ENCODE peak calls at places on chromosomes 6 and 20, in five cellular contexts. T is right lobe of liver, C is HCT116, F is IMR-90, O is tibial nerve. W is an unnamed sample.

GRCh38 chr20:22575087-22575721 is 9.2 kb downstream of the FOXA2 start:
- DNase-seq in T (no peak), C (no peak), F (no peak), O (no peak), W (no peak)

GRCh38 chr20:50968289-50968688 is 9.7 kb downstream of the MOCS3 start:
- DNase-seq in T (no peak), C (no peak), F (no peak), O (no peak), W (no peak)

GRCh38 chr6:97133071-97133470 is 149.9 kb downstream of the MMS22L start:
- DNase-seq in T (no peak), C (no peak), F (no peak), O (no peak), W (no peak)

GRCh38 chr6:34576286-34576955 is 20.3 kb upstream of the SPDEF start:
- DNase-seq in T (no peak), C (no peak), F (no peak), O (no peak), W (no peak)

GRCh38 chr6:162862941-162863340 is 135.2 kb downstream of the PACRG start:
- DNase-seq in T (no peak), C (no peak), F (no peak), O (no peak), W (no peak)

GRCh38 chr6:163474581-163474980 is 60.1 kb downstream of the QKI start:
- DNase-seq in T (no peak), C (no peak), F (no peak), O (no peak), W (no peak)

GRCh38 chr20:45337367-45338120 is 10.7 kb downstream of the SDC4 start:
- DNase-seq in T (peak; percentile 60), C (no peak), F (peak; percentile 94), O (no peak), W (peak; percentile 70)

GRCh38 chr6:160972111-160972510 is 19.5 kb upstream of the MAP3K4 start:
- DNase-seq in T (no peak), C (no peak), F (peak; percentile 97), O (no peak), W (no peak)

GRCh38 chr6:149488815-149489214 is 4.0 kb upstream of the ZC3H12D start:
- DNase-seq in T (no peak), C (no peak), F (no peak), O (no peak), W (no peak)

GRCh38 chr20:17916365-17916996 is 52.1 kb downstream of the SNX5 start:
- DNase-seq in T (no peak), C (no peak), F (no peak), O (no peak), W (no peak)

GRCh38 chr6:43669050-43669921 is 18.3 kb downstream of the MRPS18A start:
- DNase-seq in T (no peak), C (no peak), F (peak; percentile 59), O (peak; percentile 40), W (peak; percentile 80)

GRCh38 chr6:136592930-136593673 is 42.9 kb upstream of the MAP7 start:
- DNase-seq in T (no peak), C (no peak), F (peak; percentile 86), O (no peak), W (no peak)

GRCh38 chr6:15957655-15958169 is 171.2 kb upstream of the MYLIP start:
- DNase-seq in T (no peak), C (no peak), F (no peak), O (no peak), W (no peak)

GRCh38 chr6:97240222-97240621 is 42.8 kb downstream of the MMS22L start:
- DNase-seq in T (no peak), C (no peak), F (peak; percentile 74), O (no peak), W (no peak)

GRCh38 chr6:35678021-35678654 is 10.6 kb downstream of the FKBP5 start:
- DNase-seq in T (no peak), C (no peak), F (peak; percentile 52), O (no peak), W (no peak)

GRCh38 chr20:21048841-21049273 is 57.3 kb downstream of the LINC00237 start:
- DNase-seq in T (peak; percentile 55), C (peak; percentile 28), F (no peak), O (no peak), W (no peak)

GRCh38 chr6:161370882-161371281 is 97.0 kb upstream of the AGPAT4 start:
- DNase-seq in T (peak; percentile 60), C (peak; percentile 64), F (peak; percentile 71), O (no peak), W (peak; percentile 55)

GRCh38 chr20:15205719-15206118 is 868.3 kb upstream of the FLRT3 start:
- DNase-seq in T (no peak), C (no peak), F (no peak), O (no peak), W (no peak)

GRCh38 chr20:23508896-23509579 is 18.1 kb downstream of the CST8 start:
- DNase-seq in T (no peak), C (no peak), F (no peak), O (no peak), W (no peak)

GRCh38 chr6:53447869-53448268 is 97.0 kb downstream of the GCLC start:
- DNase-seq in T (no peak), C (no peak), F (no peak), O (no peak), W (no peak)

GRCh38 chr6:125421853-125422252 is 120.1 kb upstream of the HDDC2 start:
- DNase-seq in T (no peak), C (no peak), F (no peak), O (no peak), W (no peak)

GRCh38 chr6:166544294-166544605 is 42.2 kb downstream of the RAMACL start:
- DNase-seq in T (no peak), C (no peak), F (no peak), O (no peak), W (no peak)

GRCh38 chr6:155779421-155779820 is 323.8 kb upstream of the NOX3 start:
- DNase-seq in T (no peak), C (no peak), F (no peak), O (no peak), W (no peak)

GRCh38 chr6:155787168-155787567 is 331.5 kb upstream of the NOX3 start:
- DNase-seq in T (no peak), C (no peak), F (no peak), O (no peak), W (no peak)

GRCh38 chr6:155782320-155782730 is 326.7 kb upstream of the NOX3 start:
- DNase-seq in T (no peak), C (peak; percentile 95), F (peak; percentile 99), O (no peak), W (no peak)

GRCh38 chr6:155786528-155786927 is 330.9 kb upstream of the NOX3 start:
- DNase-seq in T (no peak), C (no peak), F (no peak), O (no peak), W (no peak)

DNA sequence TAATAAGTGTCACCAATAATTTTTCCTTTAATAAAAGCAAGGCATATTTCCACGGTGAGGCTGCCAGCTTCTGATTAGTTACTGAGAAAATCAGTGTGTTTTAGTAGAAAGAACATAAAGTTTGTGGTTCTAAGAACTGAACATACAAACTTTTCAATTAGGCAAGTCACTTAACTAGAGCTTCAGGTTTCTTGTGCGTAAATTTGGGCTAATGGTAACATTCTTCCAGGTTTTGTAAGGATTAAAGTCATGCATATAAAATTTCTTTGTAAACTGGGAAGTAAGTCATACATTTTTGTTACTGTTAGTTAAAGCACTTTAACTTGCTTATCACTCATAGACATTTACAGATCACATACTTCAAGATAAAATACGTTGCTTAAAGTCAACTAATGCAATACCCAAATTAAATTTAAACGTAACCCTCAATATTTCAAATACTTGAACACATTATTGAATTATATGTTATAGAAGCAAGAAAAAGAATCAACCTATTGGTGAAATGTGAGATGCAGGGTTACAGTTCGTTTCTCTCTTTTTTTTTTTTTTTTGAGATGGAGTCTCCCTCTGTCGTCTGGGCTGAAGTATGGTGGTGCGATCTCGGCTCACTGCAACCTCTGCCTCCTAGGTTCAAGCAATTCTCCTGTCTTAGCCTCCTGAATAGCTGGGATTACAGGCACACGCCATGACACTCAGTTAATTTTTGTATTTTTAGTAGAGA is 327.3 kb upstream of the NOX3 start:
- DNase-seq in T (no peak), C (no peak), F (peak; percentile 94), O (no peak), W (no peak)
- TF ChIP-seq CTCF in T (no peak), C (no peak), F (no peak), O (no peak), W (no peak)

GRCh38 chr6:40946738-40947301 is 92.2 kb downstream of the UNC5CL start:
- DNase-seq in T (no peak), C (no peak), F (no peak), O (no peak), W (no peak)
- TF ChIP-seq POLR2A in T (no peak), C (no peak), F (no peak), O (no peak), W (no peak)

GRCh38 chr20:52974155-52974554 is 2.0 kb downstream of the TSHZ2 start:
- DNase-seq in T (no peak), C (no peak), F (no peak), O (no peak), W (no peak)

GRCh38 chr20:52971498-52972189 is 514 bp upstream of the TSHZ2 start:
- DNase-seq in T (no peak), C (no peak), F (no peak), O (no peak), W (no peak)

GRCh38 chr20:52972190-52972937 is at the start of gene TSHZ2:
- DNase-seq in T (peak; percentile 93), C (no peak), F (peak; percentile 1), O (no peak), W (peak; percentile 50)

GRCh38 chr20:52972965-52973819 is 1.0 kb downstream of the TSHZ2 start:
- DNase-seq in T (peak; percentile 61), C (no peak), F (no peak), O (no peak), W (peak; percentile 38)

GRCh38 chr20:52975024-52975732 is 3.0 kb downstream of the TSHZ2 start:
- DNase-seq in T (no peak), C (no peak), F (no peak), O (no peak), W (no peak)
- TF ChIP-seq CTCF in T (no peak), C (no peak), F (no peak), O (no peak), W (no peak)

DNA sequence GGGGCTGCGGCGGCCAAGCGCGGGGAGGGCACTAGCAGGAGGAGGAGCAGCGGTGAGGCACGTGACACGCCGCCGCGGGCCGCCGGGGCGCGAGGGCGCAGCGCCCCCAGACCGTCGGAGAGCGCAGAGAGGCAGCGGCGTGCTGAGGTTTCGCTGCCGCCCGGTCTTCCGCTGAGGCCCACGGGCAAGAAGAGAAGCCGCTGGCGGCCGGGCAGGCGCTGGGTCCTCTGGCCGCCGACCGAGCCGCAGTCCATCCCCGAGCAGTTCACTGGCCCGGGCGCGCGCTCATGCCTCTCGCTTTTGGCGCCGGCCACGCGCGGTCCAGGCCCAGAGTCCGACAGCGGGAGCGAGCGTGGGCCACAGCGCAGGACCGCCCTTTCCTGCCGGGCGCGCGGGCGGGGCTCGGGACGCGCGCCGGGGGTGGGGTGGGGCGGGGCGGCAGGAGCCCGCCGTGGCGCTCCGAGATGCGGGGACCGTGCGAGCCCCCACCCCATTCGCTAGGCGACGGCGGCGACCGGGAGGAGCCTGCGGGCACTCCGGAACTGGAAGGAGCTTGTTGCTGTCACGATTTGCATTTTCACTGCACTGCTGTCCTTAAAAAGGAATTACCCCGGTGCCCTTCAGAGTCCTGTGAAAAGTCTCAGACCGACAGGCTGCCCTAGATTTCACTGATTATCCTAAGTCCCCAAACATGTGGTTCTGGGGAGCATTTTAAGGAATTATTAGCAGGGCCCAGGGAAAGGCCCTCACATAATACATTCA is at the start of gene MCUR1:
- DNase-seq in T (peak; percentile 93), C (peak; percentile 56), F (peak; percentile 74), O (peak; percentile 77), W (peak; percentile 82)
- TF ChIP-seq POLR2A in T (peak; percentile 95), C (peak; percentile 51), F (peak; percentile 80), O (peak; percentile 60), W (peak; percentile 48)